ENCODE peak calls at places on chromosomes 2 and 18, in four cellular contexts. One of them, this sample, is unnamed.

GRCh38 chr2:84894758-84895520 is 10.5 kb upstream of the TMSB10 start:
- DNase-seq in colonic mucosa: no peak
- DNase-seq in A549: no peak
- DNase-seq in astrocyte of the spinal cord: no peak
- DNase-seq in this sample: no peak

GRCh38 chr2:28325567-28326468 is 66.8 kb upstream of the FOSL2 start:
- DNase-seq in colonic mucosa: no peak
- DNase-seq in A549: no peak
- DNase-seq in astrocyte of the spinal cord: peak
- DNase-seq in this sample: no peak

GRCh38 chr18:38077219-38077618 is 511.6 kb upstream of the CELF4 start:
- DNase-seq in colonic mucosa: no peak
- DNase-seq in A549: no peak
- DNase-seq in astrocyte of the spinal cord: no peak
- DNase-seq in this sample: no peak

GRCh38 chr2:176001281-176001902 is 675 bp downstream of the LNPK start:
- DNase-seq in colonic mucosa: peak
- DNase-seq in A549: peak
- DNase-seq in astrocyte of the spinal cord: peak
- DNase-seq in this sample: no peak

GRCh38 chr18:21243041-21243431 is 1.0 kb downstream of the GREB1L start:
- DNase-seq in colonic mucosa: no peak
- DNase-seq in A549: peak
- DNase-seq in astrocyte of the spinal cord: no peak
- DNase-seq in this sample: no peak

GRCh38 chr18:23453657-23454011 is 547 bp downstream of the RIOK3 start:
- DNase-seq in colonic mucosa: no peak
- DNase-seq in A549: no peak
- DNase-seq in astrocyte of the spinal cord: peak
- DNase-seq in this sample: no peak

GRCh38 chr2:40760071-40760666 is 308.3 kb upstream of the SLC8A1 start:
- DNase-seq in colonic mucosa: no peak
- DNase-seq in A549: peak
- DNase-seq in astrocyte of the spinal cord: peak
- DNase-seq in this sample: no peak

GRCh38 chr2:156826342-156826933 is 390.3 kb downstream of the GPD2 start:
- DNase-seq in colonic mucosa: no peak
- DNase-seq in A549: no peak
- DNase-seq in astrocyte of the spinal cord: peak
- DNase-seq in this sample: no peak

GRCh38 chr18:26419746-26420145 is 128.6 kb downstream of the KCTD1 start:
- DNase-seq in colonic mucosa: no peak
- DNase-seq in A549: no peak
- DNase-seq in astrocyte of the spinal cord: peak
- DNase-seq in this sample: no peak

GRCh38 chr2:174786066-174786725 is 21.9 kb upstream of the CHRNA1 start:
- DNase-seq in colonic mucosa: no peak
- DNase-seq in A549: no peak
- DNase-seq in astrocyte of the spinal cord: peak
- DNase-seq in this sample: no peak

GRCh38 chr2:9703701-9704221 is 73.0 kb upstream of the YWHAQ start:
- DNase-seq in colonic mucosa: peak
- DNase-seq in A549: peak
- DNase-seq in astrocyte of the spinal cord: peak
- DNase-seq in this sample: no peak

GRCh38 chr2:202022755-202023154 is 10.9 kb upstream of the FZD7 start:
- DNase-seq in colonic mucosa: no peak
- DNase-seq in A549: no peak
- DNase-seq in astrocyte of the spinal cord: no peak
- DNase-seq in this sample: no peak

GRCh38 chr2:143140864-143141637 is 11.8 kb downstream of the ARHGAP15 start:
- DNase-seq in colonic mucosa: no peak
- DNase-seq in A549: no peak
- DNase-seq in astrocyte of the spinal cord: no peak
- DNase-seq in this sample: no peak

GRCh38 chr2:208179028-208179609 is 10.7 kb downstream of the C2orf80 start:
- DNase-seq in colonic mucosa: no peak
- DNase-seq in A549: no peak
- DNase-seq in astrocyte of the spinal cord: no peak
- DNase-seq in this sample: no peak

GRCh38 chr2:168530980-168531379 is 74.9 kb downstream of the CERS6 start:
- DNase-seq in colonic mucosa: no peak
- DNase-seq in A549: no peak
- DNase-seq in astrocyte of the spinal cord: peak
- DNase-seq in this sample: no peak

GRCh38 chr2:156486175-156486574 is 50.0 kb downstream of the GPD2 start:
- DNase-seq in colonic mucosa: no peak
- DNase-seq in A549: no peak
- DNase-seq in astrocyte of the spinal cord: peak
- DNase-seq in this sample: no peak

GRCh38 chr2:9815076-9815475 is 28.2 kb upstream of the TAF1B start:
- DNase-seq in colonic mucosa: no peak
- DNase-seq in A549: no peak
- DNase-seq in astrocyte of the spinal cord: no peak
- DNase-seq in this sample: no peak

GRCh38 chr18:286515-287310 is 18.9 kb upstream of the THOC1 start:
- DNase-seq in colonic mucosa: no peak
- DNase-seq in A549: no peak
- DNase-seq in astrocyte of the spinal cord: peak
- DNase-seq in this sample: no peak

GRCh38 chr2:26913599-26914285 is 56.7 kb upstream of the MAPRE3 start:
- DNase-seq in colonic mucosa: no peak
- DNase-seq in A549: no peak
- DNase-seq in astrocyte of the spinal cord: no peak
- DNase-seq in this sample: no peak

GRCh38 chr2:168118733-168119518 is 128.5 kb downstream of the STK39 start:
- DNase-seq in colonic mucosa: peak
- DNase-seq in A549: peak
- DNase-seq in astrocyte of the spinal cord: peak
- DNase-seq in this sample: no peak

GRCh38 chr2:69709290-69709689 is 32.6 kb upstream of the ANXA4 start:
- DNase-seq in colonic mucosa: no peak
- DNase-seq in A549: no peak
- DNase-seq in astrocyte of the spinal cord: no peak
- DNase-seq in this sample: no peak

GRCh38 chr2:239790313-239790712 is 234.8 kb downstream of the NDUFA10 start:
- DNase-seq in colonic mucosa: no peak
- DNase-seq in A549: no peak
- DNase-seq in astrocyte of the spinal cord: no peak
- DNase-seq in this sample: no peak

GRCh38 chr2:207330912-207331311 is 165.2 kb upstream of the KLF7 start:
- DNase-seq in colonic mucosa: no peak
- DNase-seq in A549: peak
- DNase-seq in astrocyte of the spinal cord: peak
- DNase-seq in this sample: no peak

GRCh38 chr2:204655101-204655500 is 109.8 kb downstream of the PARD3B start:
- DNase-seq in colonic mucosa: no peak
- DNase-seq in A549: no peak
- DNase-seq in astrocyte of the spinal cord: no peak
- DNase-seq in this sample: no peak

GRCh38 chr2:235216901-235217300 is 265.1 kb downstream of the SH3BP4 start:
- DNase-seq in colonic mucosa: no peak
- DNase-seq in A549: no peak
- DNase-seq in astrocyte of the spinal cord: peak
- DNase-seq in this sample: no peak

GRCh38 chr2:193847140-193847539 is 1652.4 kb upstream of the TMEFF2 start:
- DNase-seq in colonic mucosa: no peak
- DNase-seq in A549: no peak
- DNase-seq in astrocyte of the spinal cord: peak
- DNase-seq in this sample: no peak

GRCh38 chr18:58314284-58314683 is 270.3 kb downstream of the NEDD4L start:
- DNase-seq in colonic mucosa: no peak
- DNase-seq in A549: no peak
- DNase-seq in astrocyte of the spinal cord: peak
- DNase-seq in this sample: no peak

GRCh38 chr18:3055861-3056260 is 42.9 kb upstream of the LPIN2 start:
- DNase-seq in colonic mucosa: no peak
- DNase-seq in A549: no peak
- DNase-seq in astrocyte of the spinal cord: no peak
- DNase-seq in this sample: no peak

GRCh38 chr2:171824086-171824485 is 70.0 kb downstream of the SLC25A12 start:
- DNase-seq in colonic mucosa: no peak
- DNase-seq in A549: no peak
- DNase-seq in astrocyte of the spinal cord: no peak
- DNase-seq in this sample: no peak

GRCh38 chr2:160199053-160199452 is 1.0 kb downstream of the ITGB6 start:
- DNase-seq in colonic mucosa: no peak
- DNase-seq in A549: no peak
- DNase-seq in astrocyte of the spinal cord: no peak
- DNase-seq in this sample: no peak
- H3K4me3 ChIP-seq in colonic mucosa: peak
- H3K4me3 ChIP-seq in A549: no peak
- H3K4me3 ChIP-seq in astrocyte of the spinal cord: no peak
- H3K4me3 ChIP-seq in this sample: no peak

GRCh38 chr18:47775961-47776360 is 154.5 kb downstream of the SMAD2 start:
- DNase-seq in colonic mucosa: no peak
- DNase-seq in A549: no peak
- DNase-seq in astrocyte of the spinal cord: no peak
- DNase-seq in this sample: peak
- TF ChIP-seq CTCF in colonic mucosa: no peak
- TF ChIP-seq CTCF in A549: no peak
- TF ChIP-seq CTCF in astrocyte of the spinal cord: peak
- TF ChIP-seq CTCF in this sample: peak

DNA sequence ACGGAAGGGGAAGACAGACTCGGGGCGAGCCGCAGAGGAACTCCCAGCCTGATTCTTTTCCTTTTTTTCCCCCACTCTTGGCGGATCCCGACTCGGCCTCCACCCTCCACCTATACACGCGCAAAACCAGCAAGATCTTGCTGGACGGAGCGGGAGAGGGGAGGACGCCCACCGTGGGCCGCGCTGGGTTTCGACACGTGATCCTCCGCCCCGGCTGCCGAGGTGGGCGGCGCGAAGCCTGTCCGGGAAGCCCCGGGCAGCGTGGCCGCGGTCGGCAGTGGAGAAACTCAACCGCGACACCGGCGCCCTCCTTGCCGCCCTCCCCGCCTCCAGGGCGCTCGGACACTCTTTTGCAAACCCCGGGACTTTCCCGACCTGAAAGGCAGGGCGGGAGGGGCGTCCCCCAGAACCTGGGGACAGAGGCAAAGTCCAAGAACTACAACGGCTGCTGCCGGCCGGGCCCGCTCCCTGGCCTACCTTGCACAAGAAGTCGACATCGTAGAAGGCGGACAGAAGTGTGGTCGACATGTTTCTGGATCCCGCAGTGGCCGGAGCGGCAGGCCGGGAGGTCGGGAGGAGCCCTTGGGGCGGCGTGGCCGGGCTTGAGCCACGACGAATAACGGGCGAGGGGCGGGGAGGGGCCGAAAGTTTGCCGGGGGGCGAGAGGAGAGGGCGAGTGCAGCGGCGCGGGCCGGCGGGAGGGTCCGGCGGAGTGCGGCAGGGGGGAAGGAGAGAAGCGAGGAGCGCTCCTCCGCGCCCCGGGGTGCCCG is 433 bp downstream of the ZFP36L2 start:
- DNase-seq in colonic mucosa: peak
- DNase-seq in A549: peak
- DNase-seq in astrocyte of the spinal cord: peak
- DNase-seq in this sample: no peak
- H3K4me3 ChIP-seq in colonic mucosa: peak
- H3K4me3 ChIP-seq in A549: peak
- H3K4me3 ChIP-seq in astrocyte of the spinal cord: peak
- H3K4me3 ChIP-seq in this sample: peak

GRCh38 chr18:25310045-25310444 is 41.9 kb downstream of the ZNF521 start:
- DNase-seq in colonic mucosa: no peak
- DNase-seq in A549: no peak
- DNase-seq in astrocyte of the spinal cord: peak
- DNase-seq in this sample: no peak
- TF ChIP-seq CTCF in colonic mucosa: no peak
- TF ChIP-seq CTCF in A549: no peak
- TF ChIP-seq CTCF in astrocyte of the spinal cord: peak
- TF ChIP-seq CTCF in this sample: peak

GRCh38 chr2:189763908-189764661 is 1.5 kb upstream of the OSGEPL1 start:
- DNase-seq in colonic mucosa: no peak
- DNase-seq in A549: no peak
- DNase-seq in astrocyte of the spinal cord: peak
- DNase-seq in this sample: no peak
- H3K4me3 ChIP-seq in colonic mucosa: no peak
- H3K4me3 ChIP-seq in A549: peak
- H3K4me3 ChIP-seq in astrocyte of the spinal cord: no peak
- H3K4me3 ChIP-seq in this sample: peak

DNA sequence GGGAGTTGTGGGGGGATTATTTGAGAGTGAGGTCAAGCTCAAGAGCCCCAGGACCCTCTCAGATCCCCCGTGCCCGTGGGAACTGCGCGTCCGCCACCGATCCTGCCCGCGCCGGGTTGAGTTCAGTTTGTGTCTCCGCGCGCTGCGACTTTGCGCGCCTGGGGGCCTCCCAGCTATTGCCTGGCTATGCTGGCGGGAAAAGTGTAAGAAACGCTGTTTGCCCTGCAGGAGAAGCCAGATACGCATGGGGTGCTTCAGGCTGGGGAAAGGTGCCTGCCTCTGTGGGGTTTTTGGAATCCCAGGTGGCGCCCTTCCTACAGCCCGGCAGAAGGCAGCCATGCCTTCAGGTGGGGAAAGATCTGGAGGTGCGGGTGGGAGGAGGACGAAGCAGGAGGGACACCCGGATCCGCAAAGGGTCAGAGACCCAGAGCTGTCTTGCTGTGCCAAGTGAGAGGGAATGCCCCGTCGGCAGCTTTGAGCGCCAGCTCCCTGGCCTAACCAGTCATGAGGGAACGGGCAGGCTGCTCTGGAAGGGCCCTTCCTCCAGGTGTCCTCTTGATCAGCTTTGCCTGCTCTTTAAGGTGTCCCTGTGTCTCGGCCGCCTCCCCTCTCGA is 22.5 kb downstream of the TEX44 start:
- DNase-seq in colonic mucosa: peak
- DNase-seq in A549: no peak
- DNase-seq in astrocyte of the spinal cord: no peak
- DNase-seq in this sample: no peak
- TF ChIP-seq CTCF in colonic mucosa: no peak
- TF ChIP-seq CTCF in A549: no peak
- TF ChIP-seq CTCF in astrocyte of the spinal cord: no peak
- TF ChIP-seq CTCF in this sample: no peak

GRCh38 chr2:7846607-7847006 is 835.2 kb upstream of the ID2 start:
- DNase-seq in colonic mucosa: no peak
- DNase-seq in A549: no peak
- DNase-seq in astrocyte of the spinal cord: no peak
- DNase-seq in this sample: no peak

GRCh38 chr2:7845332-7845731 is 836.5 kb upstream of the ID2 start:
- DNase-seq in colonic mucosa: no peak
- DNase-seq in A549: no peak
- DNase-seq in astrocyte of the spinal cord: peak
- DNase-seq in this sample: no peak

GRCh38 chr2:7849531-7849930 is 832.3 kb upstream of the ID2 start:
- DNase-seq in colonic mucosa: no peak
- DNase-seq in A549: no peak
- DNase-seq in astrocyte of the spinal cord: no peak
- DNase-seq in this sample: no peak

GRCh38 chr2:7847321-7847720 is 834.5 kb upstream of the ID2 start:
- DNase-seq in colonic mucosa: no peak
- DNase-seq in A549: no peak
- DNase-seq in astrocyte of the spinal cord: no peak
- DNase-seq in this sample: no peak

GRCh38 chr2:7849027-7849426 is 832.8 kb upstream of the ID2 start:
- DNase-seq in colonic mucosa: no peak
- DNase-seq in A549: no peak
- DNase-seq in astrocyte of the spinal cord: no peak
- DNase-seq in this sample: no peak
- H3K4me3 ChIP-seq in colonic mucosa: no peak
- H3K4me3 ChIP-seq in A549: no peak
- H3K4me3 ChIP-seq in astrocyte of the spinal cord: no peak
- H3K4me3 ChIP-seq in this sample: no peak